ENCODE peak calls at places on chromosomes 3 and 15, in nine cellular contexts. One of them, this sample, is unnamed.

GRCh38 chr3:177420643-177421042 is 223.4 kb upstream of the TBL1XR1 start:
- DNase-seq in AG04449: peak
- DNase-seq in fibroblast of mammary gland: peak
- DNase-seq in lower lobe of right lung: no peak
- DNase-seq in left ventricle myocardium inferior: no peak
- DNase-seq in esophagus muscularis mucosa: no peak
- DNase-seq in HCT116: no peak
- DNase-seq in GM10248: no peak
- DNase-seq in cardiac muscle cell: no peak
- DNase-seq in this sample: no peak

GRCh38 chr15:100601158-100601557 is 826 bp downstream of the LINS1 start:
- DNase-seq in AG04449: no peak
- DNase-seq in fibroblast of mammary gland: peak
- DNase-seq in lower lobe of right lung: peak
- DNase-seq in left ventricle myocardium inferior: no peak
- DNase-seq in esophagus muscularis mucosa: no peak
- DNase-seq in HCT116: no peak
- DNase-seq in GM10248: no peak
- DNase-seq in cardiac muscle cell: peak
- DNase-seq in this sample: no peak

GRCh38 chr3:142645236-142645793 is 49.1 kb downstream of the PLS1 start:
- DNase-seq in AG04449: no peak
- DNase-seq in fibroblast of mammary gland: peak
- DNase-seq in lower lobe of right lung: no peak
- DNase-seq in left ventricle myocardium inferior: no peak
- DNase-seq in esophagus muscularis mucosa: no peak
- DNase-seq in HCT116: peak
- DNase-seq in GM10248: no peak
- DNase-seq in cardiac muscle cell: no peak
- DNase-seq in this sample: no peak

GRCh38 chr3:136276049-136276755 is 26.1 kb downstream of the PCCB start:
- DNase-seq in AG04449: no peak
- DNase-seq in fibroblast of mammary gland: no peak
- DNase-seq in lower lobe of right lung: no peak
- DNase-seq in left ventricle myocardium inferior: no peak
- DNase-seq in esophagus muscularis mucosa: no peak
- DNase-seq in HCT116: no peak
- DNase-seq in GM10248: no peak
- DNase-seq in cardiac muscle cell: no peak
- DNase-seq in this sample: no peak

GRCh38 chr15:64901914-64902313 is 9.8 kb upstream of the ANKDD1A start:
- DNase-seq in AG04449: no peak
- DNase-seq in fibroblast of mammary gland: no peak
- DNase-seq in lower lobe of right lung: no peak
- DNase-seq in left ventricle myocardium inferior: no peak
- DNase-seq in esophagus muscularis mucosa: no peak
- DNase-seq in HCT116: no peak
- DNase-seq in GM10248: no peak
- DNase-seq in cardiac muscle cell: no peak
- DNase-seq in this sample: no peak

GRCh38 chr3:98598492-98598891 is 5.1 kb upstream of the CPOX start:
- DNase-seq in AG04449: no peak
- DNase-seq in fibroblast of mammary gland: no peak
- DNase-seq in lower lobe of right lung: no peak
- DNase-seq in left ventricle myocardium inferior: no peak
- DNase-seq in esophagus muscularis mucosa: no peak
- DNase-seq in HCT116: no peak
- DNase-seq in GM10248: no peak
- DNase-seq in cardiac muscle cell: no peak
- DNase-seq in this sample: no peak

GRCh38 chr3:69231929-69232437 is 109.6 kb upstream of the LMOD3 start:
- DNase-seq in AG04449: no peak
- DNase-seq in fibroblast of mammary gland: peak
- DNase-seq in lower lobe of right lung: no peak
- DNase-seq in left ventricle myocardium inferior: no peak
- DNase-seq in esophagus muscularis mucosa: no peak
- DNase-seq in HCT116: no peak
- DNase-seq in GM10248: no peak
- DNase-seq in cardiac muscle cell: peak
- DNase-seq in this sample: no peak

GRCh38 chr3:190443257-190443656 is 6.4 kb downstream of the TMEM207 start:
- DNase-seq in AG04449: no peak
- DNase-seq in fibroblast of mammary gland: peak
- DNase-seq in lower lobe of right lung: no peak
- DNase-seq in left ventricle myocardium inferior: no peak
- DNase-seq in esophagus muscularis mucosa: no peak
- DNase-seq in HCT116: no peak
- DNase-seq in GM10248: no peak
- DNase-seq in cardiac muscle cell: no peak
- DNase-seq in this sample: no peak

GRCh38 chr15:72113347-72114031 is 4.5 kb downstream of the MYO9A start:
- DNase-seq in AG04449: no peak
- DNase-seq in fibroblast of mammary gland: no peak
- DNase-seq in lower lobe of right lung: no peak
- DNase-seq in left ventricle myocardium inferior: no peak
- DNase-seq in esophagus muscularis mucosa: no peak
- DNase-seq in HCT116: no peak
- DNase-seq in GM10248: no peak
- DNase-seq in cardiac muscle cell: no peak
- DNase-seq in this sample: no peak

GRCh38 chr15:72117448-72117697 is 577 bp downstream of the MYO9A start:
- DNase-seq in AG04449: no peak
- DNase-seq in fibroblast of mammary gland: peak
- DNase-seq in lower lobe of right lung: peak
- DNase-seq in left ventricle myocardium inferior: peak
- DNase-seq in esophagus muscularis mucosa: peak
- DNase-seq in HCT116: peak
- DNase-seq in GM10248: peak
- DNase-seq in cardiac muscle cell: peak
- DNase-seq in this sample: peak

GRCh38 chr15:72116680-72117447 is 1.1 kb downstream of the MYO9A start:
- DNase-seq in AG04449: no peak
- DNase-seq in fibroblast of mammary gland: peak
- DNase-seq in lower lobe of right lung: no peak
- DNase-seq in left ventricle myocardium inferior: peak
- DNase-seq in esophagus muscularis mucosa: no peak
- DNase-seq in HCT116: no peak
- DNase-seq in GM10248: no peak
- DNase-seq in cardiac muscle cell: peak
- DNase-seq in this sample: no peak

GRCh38 chr15:72118400-72118978 is at the start of gene SENP8:
- DNase-seq in AG04449: no peak
- DNase-seq in fibroblast of mammary gland: no peak
- DNase-seq in lower lobe of right lung: no peak
- DNase-seq in left ventricle myocardium inferior: no peak
- DNase-seq in esophagus muscularis mucosa: peak
- DNase-seq in HCT116: no peak
- DNase-seq in GM10248: peak
- DNase-seq in cardiac muscle cell: no peak
- DNase-seq in this sample: no peak

GRCh38 chr15:72117698-72118399 is at the start of gene MYO9A:
- DNase-seq in AG04449: peak
- DNase-seq in fibroblast of mammary gland: peak
- DNase-seq in lower lobe of right lung: peak
- DNase-seq in left ventricle myocardium inferior: peak
- DNase-seq in esophagus muscularis mucosa: peak
- DNase-seq in HCT116: peak
- DNase-seq in GM10248: peak
- DNase-seq in cardiac muscle cell: peak
- DNase-seq in this sample: peak
- TF ChIP-seq CTCF in AG04449: peak
- TF ChIP-seq CTCF in fibroblast of mammary gland: no peak
- TF ChIP-seq CTCF in lower lobe of right lung: peak
- TF ChIP-seq CTCF in left ventricle myocardium inferior: peak
- TF ChIP-seq CTCF in esophagus muscularis mucosa: peak
- TF ChIP-seq CTCF in HCT116: no peak
- TF ChIP-seq CTCF in GM10248: no peak
- TF ChIP-seq CTCF in cardiac muscle cell: no peak
- TF ChIP-seq CTCF in this sample: peak

GRCh38 chr3:148074916-148075315 is 622.8 kb upstream of the AGTR1 start:
- DNase-seq in AG04449: no peak
- DNase-seq in fibroblast of mammary gland: no peak
- DNase-seq in lower lobe of right lung: no peak
- DNase-seq in left ventricle myocardium inferior: no peak
- DNase-seq in esophagus muscularis mucosa: no peak
- DNase-seq in HCT116: no peak
- DNase-seq in GM10248: no peak
- DNase-seq in cardiac muscle cell: no peak
- DNase-seq in this sample: no peak

GRCh38 chr3:148077318-148077923 is 620.3 kb upstream of the AGTR1 start:
- DNase-seq in AG04449: no peak
- DNase-seq in fibroblast of mammary gland: peak
- DNase-seq in lower lobe of right lung: no peak
- DNase-seq in left ventricle myocardium inferior: no peak
- DNase-seq in esophagus muscularis mucosa: no peak
- DNase-seq in HCT116: peak
- DNase-seq in GM10248: no peak
- DNase-seq in cardiac muscle cell: peak
- DNase-seq in this sample: no peak

GRCh38 chr3:148077951-148078350 is 619.8 kb upstream of the AGTR1 start:
- DNase-seq in AG04449: no peak
- DNase-seq in fibroblast of mammary gland: no peak
- DNase-seq in lower lobe of right lung: no peak
- DNase-seq in left ventricle myocardium inferior: no peak
- DNase-seq in esophagus muscularis mucosa: no peak
- DNase-seq in HCT116: no peak
- DNase-seq in GM10248: no peak
- DNase-seq in cardiac muscle cell: no peak
- DNase-seq in this sample: no peak

GRCh38 chr3:148074057-148074456 is 623.6 kb upstream of the AGTR1 start:
- DNase-seq in AG04449: no peak
- DNase-seq in fibroblast of mammary gland: no peak
- DNase-seq in lower lobe of right lung: no peak
- DNase-seq in left ventricle myocardium inferior: no peak
- DNase-seq in esophagus muscularis mucosa: no peak
- DNase-seq in HCT116: no peak
- DNase-seq in GM10248: no peak
- DNase-seq in cardiac muscle cell: no peak
- DNase-seq in this sample: no peak

GRCh38 chr3:148075829-148076716 is 621.6 kb upstream of the AGTR1 start:
- DNase-seq in AG04449: peak
- DNase-seq in fibroblast of mammary gland: peak
- DNase-seq in lower lobe of right lung: no peak
- DNase-seq in left ventricle myocardium inferior: no peak
- DNase-seq in esophagus muscularis mucosa: no peak
- DNase-seq in HCT116: peak
- DNase-seq in GM10248: no peak
- DNase-seq in cardiac muscle cell: peak
- DNase-seq in this sample: no peak
- TF ChIP-seq CTCF in AG04449: peak
- TF ChIP-seq CTCF in fibroblast of mammary gland: peak
- TF ChIP-seq CTCF in lower lobe of right lung: peak
- TF ChIP-seq CTCF in left ventricle myocardium inferior: peak
- TF ChIP-seq CTCF in esophagus muscularis mucosa: peak
- TF ChIP-seq CTCF in HCT116: peak
- TF ChIP-seq CTCF in GM10248: no peak
- TF ChIP-seq CTCF in cardiac muscle cell: peak
- TF ChIP-seq CTCF in this sample: peak

DNA sequence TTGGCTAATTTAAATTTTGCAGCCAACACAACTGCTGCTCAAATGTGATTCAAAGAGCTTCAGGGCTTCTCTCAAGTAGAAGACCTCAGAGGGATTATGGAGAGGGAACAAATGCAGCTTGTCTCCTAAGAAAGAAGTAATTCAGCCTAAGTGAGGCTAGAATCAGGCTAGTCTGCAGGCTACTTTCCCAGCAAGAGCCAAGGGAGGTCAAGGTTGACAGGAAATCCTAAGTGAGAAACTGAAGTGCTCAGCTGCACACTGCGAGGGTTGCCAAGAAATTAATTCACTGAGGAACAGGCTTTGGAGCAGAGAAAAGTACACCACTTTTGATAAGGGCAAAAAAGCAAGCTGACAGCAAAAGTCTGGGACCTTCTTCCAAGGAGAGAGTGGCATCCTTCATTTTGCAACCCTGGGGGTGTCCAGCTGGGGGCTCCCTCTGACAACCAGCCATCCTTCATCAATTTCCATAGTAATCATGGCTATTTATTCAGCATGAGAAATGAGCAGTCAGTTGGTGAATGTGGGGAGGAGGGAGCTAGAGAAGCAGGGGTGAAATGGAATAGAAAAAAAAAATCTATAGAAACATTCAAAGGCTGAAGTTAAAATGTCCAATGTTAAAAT is 646.4 kb upstream of the ADAMTS9 start:
- DNase-seq in AG04449: no peak
- DNase-seq in fibroblast of mammary gland: no peak
- DNase-seq in lower lobe of right lung: no peak
- DNase-seq in left ventricle myocardium inferior: no peak
- DNase-seq in esophagus muscularis mucosa: no peak
- DNase-seq in HCT116: no peak
- DNase-seq in GM10248: no peak
- DNase-seq in cardiac muscle cell: peak
- DNase-seq in this sample: no peak
- TF ChIP-seq CTCF in AG04449: peak
- TF ChIP-seq CTCF in fibroblast of mammary gland: peak
- TF ChIP-seq CTCF in lower lobe of right lung: no peak
- TF ChIP-seq CTCF in left ventricle myocardium inferior: peak
- TF ChIP-seq CTCF in esophagus muscularis mucosa: no peak
- TF ChIP-seq CTCF in HCT116: peak
- TF ChIP-seq CTCF in GM10248: no peak
- TF ChIP-seq CTCF in cardiac muscle cell: peak
- TF ChIP-seq CTCF in this sample: peak

GRCh38 chr3:170988378-170988777 is 38.1 kb downstream of the SLC2A2 start:
- DNase-seq in AG04449: no peak
- DNase-seq in fibroblast of mammary gland: no peak
- DNase-seq in lower lobe of right lung: no peak
- DNase-seq in left ventricle myocardium inferior: no peak
- DNase-seq in esophagus muscularis mucosa: no peak
- DNase-seq in HCT116: no peak
- DNase-seq in GM10248: no peak
- DNase-seq in cardiac muscle cell: no peak
- DNase-seq in this sample: no peak
- TF ChIP-seq CTCF in AG04449: no peak
- TF ChIP-seq CTCF in fibroblast of mammary gland: no peak
- TF ChIP-seq CTCF in lower lobe of right lung: no peak
- TF ChIP-seq CTCF in left ventricle myocardium inferior: no peak
- TF ChIP-seq CTCF in esophagus muscularis mucosa: no peak
- TF ChIP-seq CTCF in HCT116: no peak
- TF ChIP-seq CTCF in GM10248: no peak
- TF ChIP-seq CTCF in cardiac muscle cell: no peak
- TF ChIP-seq CTCF in this sample: no peak

This sample was measured in osteocyte.